ENCODE peak calls at places on chromosomes 4 and X, in seven cellular contexts. G is fibroblast of lung, L is H9, T is HCT116, X is endothelial cell of umbilical vein, V is PC-3, D is astrocyte. C is an unnamed sample.

GRCh38 chr4:19844436-19844835 is 407.3 kb upstream of the SLIT2 start:
- DNase-seq in G (peak), X (peak), V (no peak), L (no peak), D (peak), T (no peak), C (no peak)

GRCh38 chr4:186839122-186840037 is 115.7 kb upstream of the FAT1 start:
- DNase-seq in X (peak), V (peak), L (no peak), D (peak), G (peak), T (no peak), C (peak)

GRCh38 chrX:22110729-22111494 is 78.8 kb downstream of the PHEX start:
- DNase-seq in L (no peak), G (no peak), V (peak), D (no peak), T (no peak), X (no peak), C (no peak)

GRCh38 chrX:29382811-29383210 is 795.6 kb downstream of the IL1RAPL1 start:
- DNase-seq in X (no peak), D (no peak), L (no peak), T (no peak), G (no peak), V (no peak), C (no peak)

GRCh38 chr4:25377572-25377882 is 464 bp downstream of the ANAPC4 start:
- DNase-seq in D (no peak), T (no peak), G (no peak), X (peak), V (no peak), L (no peak), C (peak)

GRCh38 chr4:184400375-184400870 is 73.9 kb downstream of the IRF2 start:
- DNase-seq in V (peak), L (no peak), X (peak), G (peak), D (peak), T (no peak), C (no peak)

GRCh38 chrX:10173331-10173900 is 16.6 kb downstream of the CLCN4 start:
- DNase-seq in V (no peak), D (peak), G (peak), L (peak), T (no peak), X (peak), C (no peak)

GRCh38 chrX:8067754-8068469 is 103.2 kb downstream of the VCX2 start:
- DNase-seq in D (peak), V (peak), T (no peak), X (no peak), G (peak), L (no peak), C (no peak)

GRCh38 chr4:24574256-24574655 is 10.1 kb downstream of the DHX15 start:
- DNase-seq in L (no peak), V (no peak), T (no peak), G (no peak), D (no peak), X (no peak), C (no peak)

GRCh38 chr4:156781852-156782251 is 189.7 kb downstream of the PDGFC start:
- DNase-seq in V (peak), G (peak), T (peak), X (no peak), L (no peak), D (peak), C (no peak)

GRCh38 chr4:52864816-52865215 is 2.7 kb downstream of the RASL11B start:
- DNase-seq in D (peak), X (peak), G (peak), L (no peak), T (no peak), V (no peak), C (no peak)

GRCh38 chrX:128897611-128898010 is 625.7 kb downstream of the SMARCA1 start:
- DNase-seq in V (no peak), T (no peak), X (no peak), D (peak), G (peak), L (no peak), C (no peak)

GRCh38 chr4:75630174-75630931 is at the start of gene CDKL2:
- DNase-seq in V (peak), X (peak), T (peak), G (peak), D (peak), L (peak), C (peak)

GRCh38 chr4:24747234-24747975 is 48.0 kb upstream of the SOD3 start:
- DNase-seq in G (peak), X (no peak), V (peak), D (no peak), L (no peak), T (no peak), C (no peak)

GRCh38 chrX:134599173-134599914 is 58.9 kb downstream of the PLAC1 start:
- DNase-seq in D (peak), T (no peak), G (peak), L (no peak), X (no peak), V (no peak), C (no peak)

GRCh38 chr4:162921178-162921785 is 245.4 kb downstream of the NAF1 start:
- DNase-seq in X (no peak), G (no peak), T (no peak), V (no peak), L (peak), D (no peak), C (no peak)

GRCh38 chr4:155964016-155964891 is 10.6 kb upstream of the CTSO start:
- DNase-seq in G (no peak), T (no peak), L (no peak), D (no peak), V (no peak), X (no peak), C (no peak)

GRCh38 chr4:152032722-152033131 is 271.9 kb upstream of the GATB start:
- DNase-seq in V (peak), L (no peak), T (no peak), X (no peak), D (peak), G (peak), C (no peak)

GRCh38 chr4:10006236-10006603 is 15.1 kb downstream of the SLC2A9 start:
- DNase-seq in X (peak), V (peak), T (no peak), D (peak), G (peak), L (no peak), C (no peak)

GRCh38 chr4:118270492-118270891 is 82.3 kb downstream of the PRSS12 start:
- DNase-seq in V (peak), D (peak), X (peak), L (no peak), G (peak), T (peak), C (peak)

GRCh38 chrX:83508006-83508405 is at the start of gene POU3F4:
- DNase-seq in L (peak), V (no peak), D (peak), X (no peak), T (no peak), G (peak), C (no peak)

GRCh38 chr4:134753390-134753789 is 551.8 kb upstream of the PABPC4L start:
- DNase-seq in T (no peak), D (no peak), G (no peak), L (no peak), X (no peak), V (no peak), C (no peak)

GRCh38 chr4:6641164-6641970 is 882 bp downstream of the MRFAP1 start:
- DNase-seq in G (peak), X (peak), D (peak), V (peak), L (no peak), T (no peak), C (peak)

GRCh38 chr4:6640292-6641163 is at the start of gene MRFAP1:
- DNase-seq in T (peak), D (peak), X (peak), V (peak), L (peak), G (peak), C (peak)

GRCh38 chr4:6639137-6639680 is 1.3 kb upstream of the MRFAP1 start:
- DNase-seq in V (no peak), T (no peak), D (no peak), L (no peak), X (no peak), G (no peak), C (no peak)

GRCh38 chr4:6643141-6643847 is 2.8 kb downstream of the MRFAP1 start:
- DNase-seq in V (no peak), T (no peak), L (no peak), X (no peak), G (no peak), D (no peak), C (no peak)

GRCh38 chr4:6641971-6642320 is 1.5 kb downstream of the MRFAP1 start:
- DNase-seq in X (no peak), G (no peak), L (no peak), T (no peak), V (no peak), D (peak), C (no peak)
- H3K9ac ChIP-seq in X (peak), G (no peak), L (peak), T (peak), V (peak), D (peak), C (no peak)

GRCh38 chrX:47958943-47959342 is 44.8 kb downstream of the ZNF182 start:
- DNase-seq in V (peak), T (no peak), X (peak), L (peak), D (no peak), G (no peak), C (no peak)
- TF ChIP-seq CTCF in V (peak), T (peak), X (no peak), L (peak), D (no peak), G (no peak), C (peak)

GRCh38 chrX:53093177-53093655 is 726 bp upstream of the KANTR start:
- DNase-seq in L (peak), G (peak), X (peak), T (peak), D (peak), V (peak), C (peak)
- H3K9ac ChIP-seq in L (peak), G (peak), X (peak), T (peak), D (peak), V (peak), C (peak)

GRCh38 chr4:127188847-127189246 is 443.9 kb upstream of the INTU start:
- DNase-seq in T (peak), L (no peak), G (peak), X (no peak), D (peak), V (peak), C (no peak)
- TF ChIP-seq CTCF in T (no peak), L (peak), G (no peak), X (no peak), D (no peak), V (peak), C (no peak)

GRCh38 chrX:67544871-67545771 is 1.3 kb downstream of the AR start:
- DNase-seq in V (no peak), T (no peak), D (peak), G (peak), X (peak), L (peak), C (no peak)

GRCh38 chrX:67544281-67544680 is 460 bp downstream of the AR start:
- DNase-seq in T (no peak), D (no peak), V (no peak), X (no peak), G (peak), L (peak), C (peak)

GRCh38 chrX:67543818-67544217 is at the start of gene AR:
- DNase-seq in L (peak), G (peak), D (peak), V (no peak), X (peak), T (no peak), C (no peak)

GRCh38 chrX:67546496-67547423 is 2.9 kb downstream of the AR start:
- DNase-seq in X (no peak), G (no peak), V (no peak), L (peak), T (no peak), D (no peak), C (no peak)

GRCh38 chrX:67545772-67546495 is 2.1 kb downstream of the AR start:
- DNase-seq in T (no peak), L (peak), X (peak), D (no peak), G (peak), V (no peak), C (no peak)
- H3K9ac ChIP-seq in T (no peak), L (no peak), X (peak), D (peak), G (no peak), V (no peak), C (no peak)

GRCh38 chrX:151970661-151971060 is 3.8 kb downstream of the GABRE start:
- DNase-seq in D (peak), T (no peak), X (no peak), V (peak), L (no peak), G (peak), C (no peak)

GRCh38 chrX:151962034-151962433 is 12.4 kb downstream of the GABRE start:
- DNase-seq in G (no peak), D (no peak), V (no peak), X (no peak), L (no peak), T (no peak), C (no peak)

GRCh38 chrX:151970027-151970426 is 4.4 kb downstream of the GABRE start:
- DNase-seq in G (no peak), T (no peak), X (no peak), D (no peak), V (no peak), L (no peak), C (no peak)

GRCh38 chrX:151966236-151966635 is 8.2 kb downstream of the GABRE start:
- DNase-seq in V (no peak), D (no peak), L (no peak), G (no peak), T (no peak), X (no peak), C (no peak)
- TF ChIP-seq CTCF in V (no peak), D (no peak), L (no peak), G (no peak), T (no peak), X (no peak), C (no peak)

DNA sequence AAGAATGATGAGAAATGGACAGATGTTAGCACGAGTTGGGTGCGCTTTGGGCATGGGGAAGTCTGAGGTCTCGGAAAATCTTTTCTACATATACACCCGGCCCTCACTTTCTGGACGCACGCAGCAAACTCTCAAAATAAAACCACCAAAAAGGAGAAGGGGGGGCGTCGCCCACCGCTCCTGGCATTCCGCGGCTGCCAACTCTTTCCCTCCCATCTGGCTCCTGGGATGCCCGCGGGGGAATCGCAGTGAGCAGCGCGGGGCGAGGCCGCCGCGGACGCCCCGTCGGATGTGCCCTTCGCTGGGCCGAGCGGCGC is 697 bp downstream of the IGFBP7 start:
- DNase-seq in X (no peak), G (no peak), L (no peak), V (no peak), T (no peak), D (no peak), C (no peak)
- H3K9ac ChIP-seq in X (peak), G (peak), L (no peak), V (no peak), T (no peak), D (peak), C (no peak)

GRCh38 chr4:106691749-106692148 is 323.2 kb upstream of the GIMD1 start:
- DNase-seq in D (no peak), G (no peak), T (peak), X (peak), L (no peak), V (no peak), C (no peak)
- TF ChIP-seq CTCF in D (peak), G (no peak), T (peak), X (no peak), L (peak), V (peak), C (no peak)

DNA sequence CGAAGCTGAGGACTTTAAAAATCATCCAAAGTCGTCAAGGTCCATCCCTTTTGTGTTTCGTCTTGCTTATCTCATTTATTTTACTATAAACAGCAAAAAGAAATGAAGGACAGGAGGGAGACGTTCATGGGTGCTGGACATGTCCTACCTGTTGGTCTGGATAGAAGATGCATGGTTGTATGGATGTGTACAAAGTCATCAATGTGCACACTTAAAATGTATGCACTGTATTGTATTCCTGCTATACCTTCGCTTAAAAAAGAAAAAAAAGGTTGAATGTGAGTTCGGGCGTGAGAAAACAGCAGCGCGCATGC is 313 bp upstream of the BLOC1S4 start:
- DNase-seq in T (no peak), V (no peak), G (no peak), L (no peak), D (no peak), X (no peak), C (no peak)
- H3K9ac ChIP-seq in T (peak), V (peak), G (no peak), L (peak), D (peak), X (no peak), C (no peak)

DNA sequence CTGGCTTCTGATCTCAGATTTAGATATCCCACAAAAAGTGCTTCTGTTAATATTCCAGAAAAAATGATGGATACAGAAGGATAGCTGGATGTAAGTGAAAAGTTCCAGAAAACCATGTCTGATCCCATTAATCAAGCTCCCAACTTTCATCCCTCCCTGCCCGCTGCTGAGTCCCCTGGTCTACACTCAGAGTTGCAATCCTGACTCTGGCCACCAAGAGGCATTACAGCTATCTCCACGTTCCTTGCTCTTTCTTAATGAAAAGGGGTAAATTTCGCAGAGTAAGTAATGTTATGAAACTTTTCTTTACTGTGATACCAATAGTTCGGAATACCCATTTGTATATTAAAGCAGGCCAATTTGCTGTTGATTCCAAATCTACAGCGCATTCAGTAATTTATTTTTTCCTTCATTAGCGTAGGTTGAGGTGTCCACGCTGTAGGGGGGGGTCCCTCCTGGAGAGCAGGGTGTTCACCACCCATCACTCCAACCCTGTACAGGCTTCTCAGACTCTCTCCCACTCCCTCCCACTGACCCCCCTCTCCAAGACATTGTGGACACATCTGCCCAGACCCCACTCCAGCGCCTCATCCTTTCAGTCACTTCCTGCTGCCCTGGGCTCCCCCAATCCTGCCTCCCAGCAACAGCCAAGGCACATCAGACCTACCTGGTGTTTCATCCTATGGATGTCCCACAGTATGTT is 55.1 kb downstream of the RAB40A start:
- DNase-seq in V (peak), X (peak), D (peak), G (peak), T (peak), L (peak), C (peak)
- TF ChIP-seq CTCF in V (peak), X (peak), D (peak), G (peak), T (no peak), L (peak), C (peak)